ENCODE peak calls at places on chromosomes 4 and X, in six cellular contexts. A is CD8-positive, alpha-beta T cell; D is astrocyte; N is OCI-LY7; L is psoas muscle; B is heart left ventricle. K is an unnamed sample.

GRCh38 chr4:1544861-1545275 is 138.6 kb upstream of the NKX1-1 start:
- DNase-seq in A (peak; percentile 25), B (no peak), D (no peak), L (peak; percentile 9), N (no peak), K (no peak)

GRCh38 chr4:7622371-7622770 is 187.6 kb upstream of the PSAPL1 start:
- DNase-seq in L (no peak), B (no peak), N (no peak), D (no peak), A (no peak), K (no peak)

GRCh38 chrX:31652651-31653050 is 580.8 kb upstream of the FTHL17 start:
- DNase-seq in L (no peak), B (no peak), A (no peak), N (no peak), D (no peak), K (no peak)

GRCh38 chrX:5526191-5526590 is 702.5 kb downstream of the NLGN4X start:
- DNase-seq in N (no peak), B (no peak), D (no peak), L (no peak), A (no peak), K (no peak)

GRCh38 chr4:113222431-113222979 is 173.1 kb downstream of the ANK2 start:
- DNase-seq in N (no peak), A (no peak), L (no peak), D (peak; percentile 27), B (no peak), K (peak; percentile 3)

GRCh38 chr4:27084685-27085356 is 224.2 kb downstream of the STIM2 start:
- DNase-seq in B (no peak), A (no peak), D (peak; percentile 6), L (peak; percentile 27), N (no peak), K (peak; percentile 14)

GRCh38 chr4:99473131-99473530 is 37.7 kb upstream of the C4orf17 start:
- DNase-seq in D (peak; percentile 49), A (no peak), L (no peak), B (no peak), N (no peak), K (peak; percentile 9)

GRCh38 chr4:10164877-10165283 is 48.3 kb upstream of the WDR1 start:
- DNase-seq in N (no peak), B (no peak), A (no peak), D (no peak), L (peak; percentile 19), K (peak; percentile 82)

GRCh38 chrX:39720945-39721344 is 376.8 kb downstream of the BCOR start:
- DNase-seq in D (peak; percentile 27), L (no peak), N (no peak), B (no peak), A (no peak), K (no peak)

GRCh38 chr4:113758361-113758760 is 3.2 kb downstream of the CAMK2D start:
- DNase-seq in A (no peak), N (no peak), L (no peak), D (peak; percentile 82), B (no peak), K (peak; percentile 56)

GRCh38 chr4:15469402-15470148 is at the start of gene CC2D2A:
- DNase-seq in N (no peak), L (no peak), A (no peak), D (peak; percentile 53), B (peak; percentile 22), K (peak; percentile 77)

GRCh38 chr4:8276358-8277240 is 7.0 kb downstream of the HTRA3 start:
- DNase-seq in N (no peak), D (no peak), L (peak; percentile 73), B (peak; percentile 64), A (no peak), K (peak; percentile 51)

GRCh38 chrX:155864655-155865054 is 16.5 kb upstream of the VAMP7 start:
- DNase-seq in L (no peak), D (no peak), N (no peak), A (no peak), B (no peak), K (peak; percentile 17)

GRCh38 chrX:79572566-79572965 is 205.4 kb upstream of the ITM2A start:
- DNase-seq in A (no peak), L (no peak), B (no peak), D (no peak), N (no peak), K (no peak)

GRCh38 chrX:78708171-78708570 is 39.3 kb upstream of the LPAR4 start:
- DNase-seq in B (peak; percentile 9), N (no peak), A (no peak), L (no peak), D (no peak), K (peak; percentile 53)

GRCh38 chr4:856468-856901 is 30.6 kb upstream of the CPLX1 start:
- DNase-seq in N (no peak), L (no peak), B (no peak), D (no peak), A (peak; percentile 40), K (no peak)

GRCh38 chr4:76548704-76549103 is 113.7 kb downstream of the SHROOM3 start:
- DNase-seq in A (no peak), L (no peak), N (no peak), B (no peak), D (no peak), K (no peak)

GRCh38 chr4:76545161-76545884 is 110.3 kb downstream of the SHROOM3 start:
- DNase-seq in A (no peak), B (no peak), N (no peak), L (no peak), D (peak; percentile 49), K (no peak)

GRCh38 chr4:76543378-76543777 is 108.3 kb downstream of the SHROOM3 start:
- DNase-seq in L (no peak), D (no peak), N (no peak), A (no peak), B (no peak), K (no peak)

GRCh38 chr4:76547167-76547760 is 112.2 kb downstream of the SHROOM3 start:
- DNase-seq in N (no peak), L (no peak), D (no peak), A (no peak), B (no peak), K (no peak)

GRCh38 chr4:76546282-76547166 is 111.5 kb downstream of the SHROOM3 start:
- DNase-seq in N (no peak), B (no peak), D (peak; percentile 93), L (no peak), A (no peak), K (peak; percentile 75)
- H3K4me3 ChIP-seq in N (no peak overlapping the region), B (no peak overlapping the region), D (peak overlapping the region; percentile 24), L (no peak overlapping the region), A (no peak overlapping the region), K (no peak overlapping the region)

GRCh38 chr4:105191621-105192210 is 45.0 kb downstream of the TET2 start:
- DNase-seq in D (peak; percentile 72), A (no peak), B (no peak), N (no peak), L (no peak), K (peak; percentile 53)

GRCh38 chr4:105196523-105197145 is 50.0 kb downstream of the TET2 start:
- DNase-seq in B (no peak), N (no peak), L (no peak), A (no peak), D (no peak), K (no peak)

GRCh38 chr4:105192474-105192873 is 45.8 kb downstream of the TET2 start:
- DNase-seq in N (no peak), B (no peak), A (no peak), L (no peak), D (no peak), K (no peak)

GRCh38 chr4:105192910-105193309 is 46.2 kb downstream of the TET2 start:
- DNase-seq in A (no peak), D (no peak), B (no peak), L (no peak), N (no peak), K (no peak)

DNA sequence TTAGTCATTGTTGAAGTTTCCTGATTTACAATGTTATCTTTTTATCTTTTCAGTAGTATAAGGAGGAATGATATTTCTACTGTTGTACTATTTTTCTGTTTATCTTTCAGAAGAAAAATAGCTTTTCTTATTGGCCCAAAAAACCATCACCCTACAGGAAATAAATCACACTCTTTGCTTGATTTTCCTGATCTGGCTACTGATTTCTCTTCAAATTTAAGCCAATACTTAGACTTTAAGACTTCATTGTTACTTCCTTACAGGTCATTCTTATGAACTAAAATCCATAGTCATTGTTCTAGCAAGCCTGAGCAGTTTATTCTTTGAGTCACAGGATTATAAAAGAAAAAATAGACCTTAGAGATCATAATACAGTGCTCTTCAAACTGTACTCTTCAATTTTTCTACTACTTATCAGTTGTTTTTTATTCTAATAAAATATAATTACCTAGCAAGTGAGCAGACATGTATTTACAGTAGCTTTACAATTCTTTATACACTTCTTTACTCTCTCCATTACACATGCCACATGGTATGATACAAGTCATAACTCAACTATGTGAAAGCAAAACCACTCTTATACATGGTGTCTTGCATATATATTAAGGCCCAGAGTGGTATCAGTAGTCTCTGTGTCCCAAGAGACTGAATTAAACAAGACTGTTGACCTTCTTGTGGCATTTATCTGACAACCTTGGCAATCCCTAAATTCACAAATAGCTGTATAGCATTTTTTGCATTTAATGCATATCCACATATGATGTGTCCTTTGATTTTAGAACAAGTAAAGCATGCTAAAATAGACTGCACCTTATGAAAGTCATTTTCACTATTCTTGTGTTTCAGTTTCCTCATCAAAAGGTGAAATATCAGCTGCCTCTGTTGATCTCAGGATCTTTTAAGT is 47.9 kb downstream of the TET2 start:
- DNase-seq in A (no peak), B (no peak), N (no peak), L (no peak), D (peak; percentile 63), K (peak; percentile 29)
- TF ChIP-seq CTCF in A (no peak), B (no peak), N (no peak), L (no peak), D (no peak), K (no peak)

DNA sequence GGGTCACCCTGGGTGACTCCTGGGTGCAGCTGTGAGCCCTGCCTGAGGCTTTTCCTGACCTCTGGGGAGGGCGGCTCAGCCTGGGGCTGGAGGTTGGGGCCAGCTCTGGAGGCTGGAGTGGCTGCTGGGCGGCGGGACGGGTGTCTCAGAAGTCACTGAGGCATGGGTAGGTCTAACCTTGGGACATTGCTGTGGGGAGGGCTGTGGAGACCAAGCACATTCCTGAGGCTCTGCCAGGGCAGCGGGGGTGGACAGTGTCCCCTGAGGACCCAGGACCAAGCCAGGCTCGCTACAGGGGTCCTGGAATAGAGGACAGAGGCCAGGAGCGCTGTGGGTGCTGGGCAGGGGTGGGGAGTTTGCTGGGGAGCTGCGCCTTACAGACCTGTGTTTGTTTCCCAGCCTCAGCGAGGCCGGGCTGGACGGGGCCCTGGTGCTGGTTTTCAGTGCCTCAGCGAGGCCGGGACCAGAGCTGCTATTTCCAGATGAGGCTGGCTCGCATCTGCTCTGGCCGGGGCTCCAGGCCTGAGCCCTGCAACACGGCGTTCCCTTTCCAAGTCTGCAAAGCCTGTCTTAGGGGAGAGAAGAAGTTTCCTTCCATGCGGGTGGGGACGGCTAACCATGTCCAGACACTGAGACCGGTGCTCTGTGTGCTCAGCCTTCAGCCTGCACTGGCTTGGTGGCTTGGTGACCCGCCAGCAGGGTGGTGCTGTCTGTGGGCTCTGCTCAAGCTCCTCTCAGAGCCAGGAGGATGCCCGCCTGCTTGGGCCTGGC is 3.0 kb upstream of the SLC25A6 start:
- DNase-seq in L (peak; percentile 20), A (no peak), D (no peak), B (no peak), N (no peak), K (no peak)
- H3K4me3 ChIP-seq in L (no peak overlapping the region), A (no peak overlapping the region), D (no peak overlapping the region), B (no peak overlapping the region), N (peak overlapping the region; percentile 1), K (no peak overlapping the region)

DNA sequence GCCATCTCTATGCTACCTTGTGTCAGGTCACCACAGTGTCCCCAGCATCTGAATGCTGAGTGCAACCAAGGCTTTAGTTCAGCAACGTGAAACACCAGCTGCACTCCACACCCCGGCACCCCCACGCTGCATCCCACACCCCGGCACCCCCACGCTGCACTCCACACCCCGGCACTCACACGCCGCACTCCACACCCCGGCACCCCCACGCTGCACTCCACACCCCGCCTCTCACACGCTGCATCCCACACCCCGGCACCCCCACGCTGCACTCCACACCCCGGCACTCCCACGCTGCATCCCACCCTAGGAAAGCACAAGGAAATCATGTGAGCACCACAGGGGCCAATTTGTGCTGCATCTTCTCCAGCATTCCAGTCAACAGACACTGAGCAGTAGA is 199.8 kb upstream of the FRG1 start:
- DNase-seq in L (no peak), D (no peak), A (no peak), N (no peak), B (no peak), K (no peak)
- TF ChIP-seq CTCF in L (no peak), D (no peak), A (no peak), N (no peak), B (no peak), K (no peak)

K was measured in fibroblast of pulmonary artery.